ENCODE peak calls at places on chromosomes 3 and 15, in five cellular contexts. Z, O, J, Y and P are unnamed samples.

GRCh38 chr3:20060924-20061323 is 20.7 kb downstream of the KAT2B start:
- ATAC-seq in O (no peak), Y (peak; percentile 72), Z (peak; percentile 17), J (peak; percentile 84), P (peak; percentile 77)

GRCh38 chr3:170632780-170633179 is 46.9 kb upstream of the SLC7A14 start:
- ATAC-seq in Z (no peak), J (no peak), O (no peak), Y (peak; percentile 97), P (no peak)

GRCh38 chr3:195181781-195182469 is 89.0 kb downstream of the XXYLT1 start:
- ATAC-seq in J (no peak), Z (no peak), O (no peak), Y (no peak), P (no peak)

GRCh38 chr3:13276438-13277129 is 143.5 kb downstream of the NUP210 start:
- ATAC-seq in Y (no peak), J (no peak), O (no peak), Z (no peak), P (peak; percentile 69)

GRCh38 chr15:59550520-59550919 is 61.1 kb upstream of the GCNT3 start:
- ATAC-seq in Y (no peak), J (peak; percentile 61), O (no peak), Z (no peak), P (no peak)

GRCh38 chr3:124584245-124584551 is 146.1 kb upstream of the UMPS start:
- ATAC-seq in Z (no peak), J (no peak), O (no peak), Y (no peak), P (peak; percentile 4)

GRCh38 chr3:15181964-15182363 is 24.1 kb upstream of the CAPN7 start:
- ATAC-seq in Z (no peak), J (no peak), O (no peak), Y (no peak), P (no peak)

GRCh38 chr15:93929375-93930094 is 301.8 kb upstream of the MCTP2 start:
- ATAC-seq in O (no peak), Y (no peak), Z (no peak), J (peak; percentile 96), P (peak; percentile 97)

GRCh38 chr3:128179474-128179819 is 26.2 kb downstream of the EEFSEC start:
- ATAC-seq in Z (no peak), O (peak; percentile 47), Y (no peak), J (no peak), P (no peak)

GRCh38 chr15:42279234-42279723 is 6.0 kb upstream of the TMEM87A start:
- ATAC-seq in Z (peak; percentile 89), O (no peak), Y (peak; percentile 58), J (peak; percentile 51), P (no peak)

GRCh38 chr3:42814914-42815507 is 5.8 kb downstream of the ACKR2 start:
- ATAC-seq in O (no peak), J (no peak), Y (no peak), Z (peak; percentile 70), P (peak; percentile 43)

GRCh38 chr3:188431553-188431952 is 277.6 kb downstream of the LPP start:
- ATAC-seq in Z (no peak), J (peak; percentile 75), O (no peak), Y (no peak), P (peak; percentile 23)

GRCh38 chr15:22960587-22960986 is 19.6 kb downstream of the CYFIP1 start:
- ATAC-seq in O (no peak), Z (no peak), Y (no peak), J (no peak), P (no peak)

GRCh38 chr3:16825617-16826204 is 59.0 kb upstream of the PLCL2 start:
- ATAC-seq in Y (no peak), O (no peak), Z (no peak), J (peak; percentile 63), P (no peak)

GRCh38 chr15:93477721-93478120 is 388.7 kb upstream of the RGMA start:
- ATAC-seq in J (peak; percentile 52), O (no peak), Y (no peak), Z (no peak), P (no peak)

GRCh38 chr3:42660898-42661297 is 7.4 kb downstream of the ZBTB47 start:
- ATAC-seq in O (peak; percentile 33), J (no peak), Y (peak; percentile 20), Z (peak; percentile 78), P (no peak)

GRCh38 chr3:89795506-89795905 is 688.1 kb downstream of the EPHA3 start:
- ATAC-seq in Y (no peak), Z (no peak), J (no peak), O (no peak), P (no peak)
- TF ChIP-seq EP300 in Y (no peak), Z (no peak), J (no peak), O (no peak), P (no peak)

DNA sequence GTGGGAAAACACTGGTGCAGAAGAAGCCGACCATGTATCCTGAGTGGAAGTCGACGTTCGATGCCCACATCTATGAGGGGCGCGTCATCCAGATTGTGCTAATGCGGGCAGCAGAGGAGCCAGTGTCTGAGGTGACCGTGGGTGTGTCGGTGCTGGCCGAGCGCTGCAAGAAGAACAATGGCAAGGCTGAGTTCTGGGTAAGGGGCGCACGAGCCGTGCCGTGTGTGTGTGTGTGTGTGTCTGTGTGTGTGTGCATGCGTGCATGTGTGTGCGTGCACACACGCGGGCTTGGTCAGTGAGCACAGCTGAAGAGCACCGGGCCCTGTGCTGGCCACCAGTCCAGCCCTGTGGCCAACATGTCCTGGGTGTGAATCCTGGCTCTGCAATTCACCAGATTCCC is 18.6 kb downstream of the PRKCD start:
- ATAC-seq in Z (no peak), J (no peak), O (no peak), Y (no peak), P (no peak)
- H3K4me1 ChIP-seq in Z (no peaks in the 10 kb centered on the region), J (no peaks in the 10 kb centered on the region), O (no peaks in the 10 kb centered on the region), Y (peaks cover 56% of the 10 kb centered on the region), P (no peaks in the 10 kb centered on the region)

DNA sequence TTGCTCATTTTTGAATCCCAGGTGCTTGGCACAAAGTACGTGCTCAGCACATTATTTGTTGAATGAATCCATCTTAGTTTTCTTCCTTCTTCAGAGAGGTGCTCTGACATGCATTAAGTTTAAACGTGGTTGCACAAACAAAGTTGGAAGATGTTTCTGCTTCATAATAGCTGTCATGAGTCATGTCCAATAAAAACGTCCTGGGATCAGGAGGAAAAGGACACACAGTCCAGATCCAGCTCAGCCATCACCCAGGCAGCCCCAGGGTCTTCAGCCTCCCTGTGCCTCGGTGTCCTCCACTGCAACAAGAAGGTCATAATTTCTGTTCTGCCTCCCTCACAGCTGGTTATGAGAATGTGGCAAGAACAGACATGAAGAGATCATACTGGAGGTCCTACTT is 55.4 kb downstream of the CCNL1 start:
- ATAC-seq in O (no peak), Y (no peak), Z (no peak), J (no peak), P (no peak)
- TF ChIP-seq POLR2AphosphoS5 in O (no peak), Y (no peak), Z (no peak), J (no peak), P (no peak)

DNA sequence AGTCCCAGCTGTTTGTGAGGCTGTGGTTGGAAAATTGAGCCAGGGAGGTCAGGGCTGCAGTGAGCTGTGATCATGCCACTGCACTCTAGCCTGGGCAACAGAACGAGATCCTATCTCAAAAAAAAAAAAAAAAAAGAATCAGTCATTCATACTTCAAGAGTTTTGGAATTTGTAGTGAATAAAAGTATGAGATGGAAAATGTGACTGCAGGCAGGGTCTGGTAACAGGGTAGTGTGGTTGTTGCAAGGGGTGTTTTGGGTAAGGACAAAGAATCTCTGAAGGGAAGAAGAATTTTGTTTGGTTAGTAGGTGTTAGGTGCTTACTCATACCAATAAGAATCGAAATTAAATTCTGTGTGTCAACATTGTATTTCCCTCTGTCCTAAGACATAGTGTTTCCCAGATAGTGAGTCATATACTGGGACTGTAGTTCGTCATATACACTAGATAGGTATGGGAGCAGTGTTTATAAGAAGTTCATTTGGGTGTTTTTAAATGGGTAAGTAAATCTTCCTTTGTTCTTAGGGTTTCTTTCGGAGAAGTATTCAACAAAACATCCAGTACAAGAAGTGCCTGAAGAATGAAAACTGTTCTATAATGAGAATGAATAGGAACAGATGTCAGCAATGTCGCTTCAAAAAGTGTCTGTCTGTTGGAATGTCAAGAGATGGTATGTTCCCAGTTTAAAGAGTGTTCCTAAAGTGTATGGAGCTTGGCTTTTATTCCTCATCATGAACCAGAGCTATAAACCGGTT is 14.2 kb downstream of the NR1D2 start:
- ATAC-seq in J (peak; percentile 38), Z (peak; percentile 48), O (peak; percentile 51), Y (peak; percentile 66), P (peak; percentile 56)
- TF ChIP-seq EP300 in J (peak; percentile 16), Z (no peak), O (no peak), Y (no peak), P (no peak)

GRCh38 chr3:121834734-121835709 is at the start of the genes EAF2 and IQCB1:
- ATAC-seq in Z (peak; percentile 99), Y (peak; percentile 95), J (peak; percentile 100), O (peak; percentile 99), P (peak; percentile 100)
- H3K4me1 ChIP-seq in Z (no peaks in the 10 kb centered on the region), Y (peaks cover 7% of the 10 kb centered on the region), J (peaks cover 12% of the 10 kb centered on the region), O (peaks cover 36% of the 10 kb centered on the region), P (no peaks in the 10 kb centered on the region)

DNA sequence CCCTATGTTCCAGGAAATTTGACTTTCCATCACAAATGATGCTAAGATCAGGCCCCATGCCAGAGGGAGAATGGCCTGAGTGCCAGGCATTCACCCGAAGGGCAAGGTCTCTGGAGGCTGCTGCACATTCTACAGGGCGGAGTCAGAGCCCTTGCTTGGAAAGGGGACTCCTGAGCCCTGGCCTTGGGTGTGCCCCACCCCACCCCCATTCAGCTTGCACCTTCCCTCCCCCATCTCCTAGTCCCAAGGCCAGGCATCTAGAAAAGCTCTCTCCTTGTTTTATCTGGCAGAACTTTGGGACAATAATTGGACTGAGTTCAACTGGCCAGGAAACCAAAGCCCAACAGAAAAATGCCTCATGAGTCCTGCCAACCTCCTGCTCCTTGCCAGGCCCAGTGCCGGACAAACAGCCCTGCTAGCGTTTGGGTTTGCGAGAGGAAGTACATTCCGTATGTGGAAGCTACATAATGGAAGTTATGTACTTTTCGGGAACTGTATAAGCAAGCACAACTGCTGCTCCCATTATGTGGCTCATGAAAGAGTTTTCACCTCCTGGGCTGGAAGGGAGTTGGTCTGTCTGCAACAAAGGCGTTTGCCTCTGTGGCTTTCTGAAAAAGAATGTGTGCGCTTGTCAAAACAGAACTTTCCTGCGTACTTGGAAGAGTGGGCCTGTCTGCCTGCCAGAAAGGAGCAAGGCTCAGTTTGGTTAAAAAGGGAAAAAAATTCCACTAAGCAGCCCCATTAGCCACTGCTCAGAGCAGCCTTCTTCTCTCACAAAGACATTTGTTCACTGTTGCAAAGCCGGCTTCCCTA is 321.4 kb upstream of the CTNNB1 start:
- ATAC-seq in O (peak; percentile 29), Y (no peak), Z (no peak), J (peak; percentile 81), P (peak; percentile 84)
- TF ChIP-seq POLR2AphosphoS5 in O (no peak), Y (no peak), Z (no peak), J (peak; percentile 68), P (peak; percentile 82)

DNA sequence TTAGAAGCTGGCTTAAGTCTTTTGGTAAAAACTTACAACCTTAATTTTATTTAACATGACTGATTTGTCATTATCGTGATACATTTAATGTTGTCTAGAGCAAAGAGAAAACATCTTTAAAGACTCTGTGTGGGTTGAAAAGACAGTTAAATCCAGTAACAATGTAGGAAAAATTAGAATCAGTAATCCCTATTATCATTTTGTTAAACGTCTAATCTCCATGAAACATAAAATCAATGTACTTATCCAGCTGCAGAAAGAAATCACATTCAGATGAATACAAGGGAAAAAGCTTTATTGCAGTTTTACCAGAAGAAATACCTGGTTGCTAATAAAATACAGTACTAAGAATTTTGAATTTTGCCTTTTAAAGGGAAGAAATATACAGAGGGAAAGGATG is 21.2 kb upstream of the SETMAR start:
- ATAC-seq in Y (no peak), O (no peak), Z (no peak), J (no peak), P (no peak)
- TF ChIP-seq EP300 in Y (no peak), O (no peak), Z (no peak), J (no peak), P (no peak)